ENCODE peak calls at places on chromosomes 11 and 22, in seven cellular contexts. N is progenitor cell of endocrine pancreas, U is osteoblast, W is MM.1S, C is choroid plexus epithelial cell, B is tibial nerve, L is breast epithelium. P is an unnamed sample.

GRCh38 chr11:28629235-28629634 is 521.0 kb downstream of the METTL15 start:
- DNase-seq in L (no peak), C (no peak), U (no peak), N (no peak), B (no peak), W (no peak), P (no peak)

GRCh38 chr11:89293966-89294679 is 116.4 kb downstream of the TYR start:
- DNase-seq in L (no peak), U (no peak), N (peak; percentile 10), W (no peak), C (peak; percentile 58), B (no peak), P (no peak)

GRCh38 chr11:1825039-1825740 is 9.6 kb upstream of the SYT8 start:
- DNase-seq in L (no peak), B (no peak), C (peak; percentile 21), N (peak; percentile 86), U (peak; percentile 96), W (peak; percentile 18), P (no peak)

GRCh38 chr11:78821371-78822306 is 247.0 kb upstream of the NARS2 start:
- DNase-seq in N (no peak), L (no peak), B (no peak), W (no peak), C (peak; percentile 63), U (no peak), P (no peak)

GRCh38 chr11:134385774-134386565 is 26.1 kb downstream of the B3GAT1 start:
- DNase-seq in N (no peak), C (no peak), W (no peak), L (no peak), U (no peak), B (no peak), P (no peak)

GRCh38 chr11:112280268-112281126 is 19.8 kb upstream of the PLET1 start:
- DNase-seq in W (peak; percentile 77), B (peak; percentile 80), L (peak; percentile 47), N (peak; percentile 43), U (peak; percentile 93), C (peak; percentile 92), P (peak; percentile 47)

GRCh38 chr11:46679252-46680163 is 20.9 kb downstream of the ARHGAP1 start:
- DNase-seq in C (no peak), N (no peak), L (no peak), B (no peak), W (no peak), U (no peak), P (no peak)

GRCh38 chr11:117972589-117973445 is 13.4 kb upstream of the IL10RA start:
- DNase-seq in W (no peak), B (no peak), U (peak; percentile 27), C (peak; percentile 7), L (no peak), N (no peak), P (no peak)

GRCh38 chr22:26004477-26004876 is 164.8 kb upstream of the SEZ6L start:
- DNase-seq in L (no peak), W (no peak), N (no peak), C (no peak), B (no peak), U (no peak), P (no peak)

GRCh38 chr11:106723071-106723470 is 295.2 kb downstream of the GUCY1A2 start:
- DNase-seq in C (peak; percentile 19), U (no peak), L (no peak), N (no peak), B (no peak), W (no peak), P (no peak)

GRCh38 chr11:112213753-112214152 is 12.5 kb upstream of the PTS start:
- DNase-seq in L (no peak), B (no peak), N (no peak), U (no peak), W (no peak), C (peak; percentile 78), P (no peak)

GRCh38 chr22:42814215-42814614 is 42.9 kb downstream of the ARFGAP3 start:
- DNase-seq in B (no peak), W (no peak), N (no peak), L (no peak), U (peak; percentile 49), C (peak; percentile 16), P (no peak)

GRCh38 chr22:43852605-43853327 is 9.5 kb downstream of the SULT4A1 start:
- DNase-seq in N (no peak), U (no peak), L (no peak), B (no peak), C (no peak), W (no peak), P (no peak)

GRCh38 chr11:119486691-119487259 is 63.8 kb upstream of the THY1 start:
- DNase-seq in W (no peak), L (peak; percentile 8), B (no peak), U (no peak), C (no peak), N (no peak), P (no peak)

GRCh38 chr22:36454916-36455570 is 26.4 kb downstream of the TXN2 start:
- DNase-seq in C (peak; percentile 79), W (peak; percentile 97), U (peak; percentile 97), N (peak; percentile 94), B (peak; percentile 79), L (peak; percentile 95), P (no peak)

DNA sequence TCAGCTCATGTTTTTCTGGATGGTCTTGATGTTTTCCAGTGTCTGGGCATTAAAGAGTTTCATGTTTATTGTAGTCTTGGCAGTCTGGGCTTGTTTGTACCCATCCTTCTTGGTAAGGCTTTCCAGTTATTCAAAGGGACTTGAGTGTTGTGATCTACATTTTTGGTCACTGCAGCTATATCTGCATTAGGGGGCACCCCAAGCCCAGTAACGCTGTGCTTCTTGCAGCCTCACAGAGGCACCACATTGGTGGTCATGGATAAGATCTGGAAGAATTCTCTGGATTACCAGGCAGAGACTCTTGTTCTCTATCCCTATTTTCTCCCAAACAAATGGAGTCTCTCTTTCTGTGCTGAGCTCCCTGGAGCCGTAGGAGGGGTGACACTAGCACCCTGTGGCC is 451.5 kb upstream of the FAT3 start:
- DNase-seq in B (no peak), N (no peak), U (no peak), W (no peak), L (no peak), C (no peak), P (no peak)
- TF ChIP-seq CTCF in B (no peak), N (peak; percentile 37), U (peak; percentile 22), W (no peak), L (no peak), C (no peak), P (no peak)

GRCh38 chr11:99020324-99021225 is at the start of gene CNTN5:
- DNase-seq in L (no peak), U (no peak), W (peak; percentile 91), N (peak; percentile 49), B (peak; percentile 6), C (peak; percentile 63), P (no peak)

GRCh38 chr11:99019676-99020075 is 1.1 kb upstream of the CNTN5 start:
- DNase-seq in W (no peak), N (no peak), C (no peak), B (no peak), L (no peak), U (no peak), P (no peak)

GRCh38 chr11:99015634-99016454 is 4.9 kb upstream of the CNTN5 start:
- DNase-seq in L (no peak), C (peak; percentile 78), U (peak; percentile 64), B (peak; percentile 34), N (no peak), W (peak; percentile 67), P (peak; percentile 4)
- TF ChIP-seq CTCF in L (peak; percentile 47), C (peak; percentile 77), U (peak; percentile 83), B (peak; percentile 76), N (peak; percentile 93), W (peak; percentile 93), P (peak; percentile 81)

GRCh38 chr11:102703826-102704493 is 1.6 kb downstream of the MMP27 start:
- DNase-seq in C (no peak), B (no peak), N (no peak), U (no peak), W (no peak), L (no peak), P (no peak)
- TF ChIP-seq CTCF in C (no peak), B (no peak), N (no peak), U (no peak), W (no peak), L (no peak), P (no peak)

GRCh38 chr22:45402466-45402865 is 10.9 kb downstream of the SMC1B start:
- DNase-seq in N (no peak), W (no peak), B (no peak), C (no peak), U (no peak), L (no peak), P (no peak)

GRCh38 chr22:45400046-45400445 is 13.4 kb downstream of the SMC1B start:
- DNase-seq in B (no peak), N (no peak), W (no peak), L (no peak), C (no peak), U (no peak), P (no peak)

GRCh38 chr22:45398214-45398613 is 15.2 kb downstream of the SMC1B start:
- DNase-seq in L (no peak), B (no peak), C (no peak), U (no peak), N (no peak), W (no peak), P (no peak)

GRCh38 chr22:45397806-45398205 is 15.6 kb downstream of the SMC1B start:
- DNase-seq in W (peak; percentile 10), L (no peak), C (no peak), U (no peak), N (no peak), B (no peak), P (no peak)
- TF ChIP-seq CTCF in W (peak; percentile 42), L (no peak), C (no peak), U (no peak), N (no peak), B (no peak), P (no peak)

GRCh38 chr11:44071157-44071556 is 5.1 kb downstream of the ACCS start:
- DNase-seq in L (no peak), C (no peak), U (no peak), W (no peak), N (no peak), B (no peak), P (no peak)
- TF ChIP-seq CTCF in L (no peak), C (no peak), U (no peak), W (no peak), N (no peak), B (no peak), P (no peak)

GRCh38 chr11:2930705-2931415 is 1.6 kb upstream of the PHLDA2 start:
- DNase-seq in C (peak; percentile 46), N (peak; percentile 76), W (peak; percentile 84), L (peak; percentile 80), B (no peak), U (peak; percentile 92), P (no peak)
- TF ChIP-seq CTCF in C (peak; percentile 57), N (peak; percentile 74), W (peak; percentile 92), L (peak; percentile 66), B (peak; percentile 47), U (peak; percentile 51), P (peak; percentile 21)

GRCh38 chr11:96341237-96342130 is 1.5 kb downstream of the MAML2 start:
- DNase-seq in L (peak; percentile 73), B (peak; percentile 49), W (peak; percentile 85), U (no peak), C (peak; percentile 71), N (peak; percentile 12), P (no peak)
- TF ChIP-seq CTCF in L (peak; percentile 59), B (peak; percentile 29), W (peak; percentile 87), U (peak; percentile 67), C (peak; percentile 63), N (peak; percentile 40), P (peak; percentile 56)